ENCODE peak calls at places on chromosomes 12 and 14, in nine cellular contexts. D is right lobe of liver, O is testis, S is A549, E is DND-41, K is HFF-Myc, H is psoas muscle, Z is tibial artery, Q is left lung. X is an unnamed sample.

GRCh38 chr14:78902010-78902623 is 731.9 kb downstream of the NRXN3 start:
- DNase-seq in D (no peak), O (peak), S (no peak), E (peak), K (peak), H (no peak), Z (no peak), Q (no peak), X (no peak)

GRCh38 chr12:76967181-76967885 is 88.5 kb upstream of the CSRP2 start:
- DNase-seq in D (no peak), O (no peak), S (no peak), E (no peak), K (no peak), H (no peak), Z (no peak), Q (no peak), X (no peak)

GRCh38 chr12:131123817-131124216 is 170.1 kb downstream of the ADGRD1 start:
- DNase-seq in D (peak), O (no peak), S (no peak), E (no peak), K (no peak), H (no peak), Z (no peak), Q (no peak), X (no peak)

GRCh38 chr14:36582874-36583241 is 444 bp upstream of the NKX2-8 start:
- DNase-seq in D (no peak), O (no peak), S (no peak), E (no peak), K (no peak), H (no peak), Z (no peak), Q (no peak), X (no peak)

GRCh38 chr12:93015970-93016751 is 87.1 kb upstream of the EEA1 start:
- DNase-seq in D (no peak), O (no peak), S (no peak), E (no peak), K (no peak), H (no peak), Z (no peak), Q (no peak), X (no peak)

GRCh38 chr12:67362526-67362925 is 93.4 kb downstream of the CAND1 start:
- DNase-seq in D (no peak), O (peak), S (no peak), E (no peak), K (no peak), H (no peak), Z (no peak), Q (no peak), X (no peak)

GRCh38 chr12:43347026-43347425 is 205.0 kb downstream of the ADAMTS20 start:
- DNase-seq in D (no peak), O (no peak), S (no peak), E (no peak), K (no peak), H (no peak), Z (no peak), Q (no peak), X (no peak)

GRCh38 chr14:102659797-102660196 is 67.3 kb downstream of the RCOR1 start:
- DNase-seq in D (no peak), O (no peak), S (no peak), E (no peak), K (no peak), H (no peak), Z (no peak), Q (no peak), X (no peak)

GRCh38 chr14:102351023-102351422 is 11.7 kb downstream of the CINP start:
- DNase-seq in D (no peak), O (no peak), S (no peak), E (no peak), K (no peak), H (no peak), Z (no peak), Q (no peak), X (no peak)

GRCh38 chr12:124640096-124640495 is 72.7 kb upstream of the NCOR2 start:
- DNase-seq in D (no peak), O (no peak), S (no peak), E (no peak), K (no peak), H (no peak), Z (no peak), Q (no peak), X (peak)

GRCh38 chr14:101905614-101906013 is 58.8 kb upstream of the DYNC1H1 start:
- DNase-seq in D (no peak), O (no peak), S (no peak), E (no peak), K (no peak), H (no peak), Z (no peak), Q (no peak), X (no peak)

GRCh38 chr12:28331130-28331529 is 140.9 kb downstream of the CCDC91 start:
- DNase-seq in D (no peak), O (no peak), S (no peak), E (no peak), K (no peak), H (no peak), Z (no peak), Q (no peak), X (no peak)

GRCh38 chr12:131827961-131828534 is at the start of gene MMP17:
- DNase-seq in D (peak), O (peak), S (peak), E (no peak), K (no peak), H (peak), Z (no peak), Q (no peak), X (no peak)

GRCh38 chr14:21534576-21534975 is 8.4 kb upstream of the SALL2 start:
- DNase-seq in D (no peak), O (no peak), S (no peak), E (no peak), K (no peak), H (no peak), Z (no peak), Q (no peak), X (no peak)
- H3K4me3 ChIP-seq in D (no peak), O (no peak), S (no peak), E (no peak), K (no peak), H (no peak), Z (no peak), Q (no peak), X (no peak)

GRCh38 chr12:6850796-6851152 is 312 bp downstream of the CDCA3 start:
- DNase-seq in D (peak), O (no peak), S (no peak), E (no peak), K (no peak), H (peak), Z (no peak), Q (no peak), X (no peak)

GRCh38 chr12:6851153-6851920 is at the start of gene CDCA3:
- DNase-seq in D (peak), O (peak), S (peak), E (peak), K (peak), H (peak), Z (peak), Q (peak), X (peak)

GRCh38 chr12:6851921-6852650 is at the start of gene USP5:
- DNase-seq in D (peak), O (peak), S (peak), E (peak), K (peak), H (peak), Z (peak), Q (peak), X (peak)

GRCh38 chr12:6849427-6849826 is 1.7 kb downstream of the CDCA3 start:
- DNase-seq in D (no peak), O (no peak), S (no peak), E (no peak), K (no peak), H (peak), Z (no peak), Q (no peak), X (no peak)

DNA sequence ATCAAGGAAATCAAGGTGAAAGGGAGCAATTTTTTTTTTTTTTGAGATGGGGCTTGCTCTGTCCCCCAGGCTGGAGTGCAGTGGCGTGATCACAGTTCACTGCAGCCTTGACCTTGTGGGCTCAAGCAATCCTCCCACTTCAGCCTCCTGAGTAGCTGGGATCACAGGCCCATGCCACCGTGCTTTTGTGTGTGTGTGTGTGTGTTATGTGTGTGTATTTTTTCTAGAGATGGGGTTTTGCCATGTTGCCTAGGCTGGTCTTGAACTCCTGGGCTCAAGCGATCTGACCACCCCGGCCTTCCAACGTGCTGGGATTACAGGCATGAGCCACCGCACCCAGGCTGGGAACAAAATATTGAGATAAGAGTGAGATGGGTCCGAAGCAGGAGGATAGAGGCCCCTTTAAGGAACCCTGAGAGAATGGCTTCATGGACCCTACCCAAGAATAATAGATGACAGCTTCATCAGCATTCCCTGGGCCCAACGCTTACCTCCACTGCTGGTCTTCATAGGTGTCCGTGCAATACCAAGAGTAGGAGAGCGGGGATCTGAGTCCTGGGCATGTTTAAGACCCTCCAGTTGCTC is 1.0 kb downstream of the CDCA3 start:
- DNase-seq in D (no peak), O (no peak), S (no peak), E (no peak), K (no peak), H (peak), Z (no peak), Q (no peak), X (no peak)
- H3K4me3 ChIP-seq in D (no peak), O (no peak), S (peak), E (peak), K (peak), H (no peak), Z (no peak), Q (peak), X (no peak)

DNA sequence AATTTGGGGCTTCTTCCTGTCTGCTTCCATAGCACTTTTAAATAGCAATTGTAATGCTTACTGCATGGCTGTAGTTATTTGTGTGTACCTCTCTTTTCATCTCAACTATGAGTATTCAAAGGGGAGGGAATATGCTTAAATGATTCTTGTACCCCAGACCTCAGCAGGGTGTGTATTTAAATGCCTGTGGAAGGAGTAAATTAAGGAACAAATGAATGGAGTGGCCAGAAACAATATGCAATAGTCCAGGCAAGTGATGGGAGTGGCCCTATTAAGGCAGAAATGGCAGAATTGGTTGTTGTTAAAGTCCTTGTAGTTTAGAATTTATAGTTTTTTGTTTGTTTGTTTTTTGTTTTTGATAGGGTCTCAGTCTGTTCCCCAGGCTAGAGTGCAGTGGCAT is 1.5 kb downstream of the RAD51B start:
- DNase-seq in D (no peak), O (no peak), S (no peak), E (no peak), K (no peak), H (no peak), Z (no peak), Q (no peak), X (no peak)
- H3K4me3 ChIP-seq in D (no peak), O (no peak), S (no peak), E (peak), K (no peak), H (no peak), Z (no peak), Q (no peak), X (no peak)

DNA sequence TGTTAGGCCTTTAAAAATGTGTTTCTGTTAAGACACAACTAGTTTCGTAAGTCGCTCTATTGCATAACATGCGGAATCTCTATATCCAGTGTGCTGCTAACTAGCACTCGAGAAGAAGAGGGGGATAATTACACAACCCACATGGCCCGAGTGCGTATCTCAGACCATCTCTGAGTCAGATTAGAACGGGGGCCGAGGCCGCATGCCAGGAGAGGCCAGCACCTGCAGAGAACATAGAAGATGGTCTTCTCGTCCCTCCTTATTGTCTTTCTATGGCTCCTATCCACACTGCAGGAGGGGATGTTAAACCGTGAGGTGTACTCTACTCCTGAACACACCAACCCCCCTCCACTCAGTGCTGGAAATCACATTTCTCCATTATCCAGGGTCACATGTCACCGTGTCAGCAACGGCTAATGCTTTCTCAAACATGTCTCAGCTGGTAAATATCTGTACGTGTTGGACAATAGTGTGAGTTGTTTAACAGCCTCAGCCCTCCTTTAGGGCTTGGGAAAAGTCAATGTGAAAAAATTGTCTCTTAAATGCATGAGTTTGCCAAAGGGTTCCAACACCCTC is 56.3 kb downstream of the CCDC88C start:
- DNase-seq in D (no peak), O (no peak), S (no peak), E (no peak), K (no peak), H (no peak), Z (no peak), Q (peak), X (no peak)
- H3K4me3 ChIP-seq in D (no peak), O (no peak), S (no peak), E (no peak), K (no peak), H (no peak), Z (no peak), Q (no peak), X (no peak)

DNA sequence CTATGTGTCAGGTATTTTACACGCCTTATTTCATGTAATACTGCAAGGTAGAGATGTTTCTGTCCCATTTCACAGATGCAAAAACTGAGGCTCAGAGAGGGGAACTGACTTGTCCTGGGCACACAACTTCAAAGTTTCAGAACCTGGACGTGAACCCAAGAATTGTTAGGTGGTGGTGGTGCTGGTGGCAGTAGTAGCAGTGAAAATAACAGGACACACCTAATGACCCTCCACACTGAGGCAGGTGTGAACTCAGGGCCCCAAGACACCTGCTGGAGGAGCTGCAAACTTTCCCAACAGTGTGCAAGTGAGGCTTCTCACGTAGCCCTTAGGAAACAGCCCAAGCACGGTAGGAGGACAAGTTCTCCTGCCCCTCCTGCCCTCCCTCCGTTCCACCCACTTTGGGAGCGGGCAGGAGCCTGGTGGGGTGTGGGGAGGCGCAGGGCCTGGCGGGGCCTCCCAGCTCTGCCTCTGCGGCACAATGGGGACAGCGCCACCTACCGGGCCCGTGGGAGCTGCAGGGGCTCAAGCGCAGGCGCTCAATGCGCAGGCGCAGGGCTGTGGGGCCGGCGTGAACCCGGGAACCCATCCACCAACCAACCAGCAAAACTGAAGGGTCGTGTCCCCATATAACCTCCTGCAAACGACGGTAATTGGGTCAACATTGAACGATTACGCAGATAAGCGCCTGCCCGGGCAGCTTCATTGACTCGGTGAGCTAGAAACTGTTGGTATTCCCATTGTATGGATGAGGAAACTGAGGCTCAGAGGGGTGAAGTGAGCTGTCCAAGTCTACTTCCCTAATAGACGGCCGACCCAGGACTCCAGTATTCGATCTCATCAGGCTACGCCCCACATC is 12.0 kb upstream of the TRPV4 start:
- DNase-seq in D (peak), O (peak), S (peak), E (peak), K (no peak), H (peak), Z (peak), Q (peak), X (peak)
- H3K4me3 ChIP-seq in D (no peak), O (peak), S (peak), E (peak), K (no peak), H (peak), Z (peak), Q (peak), X (peak)

DNA sequence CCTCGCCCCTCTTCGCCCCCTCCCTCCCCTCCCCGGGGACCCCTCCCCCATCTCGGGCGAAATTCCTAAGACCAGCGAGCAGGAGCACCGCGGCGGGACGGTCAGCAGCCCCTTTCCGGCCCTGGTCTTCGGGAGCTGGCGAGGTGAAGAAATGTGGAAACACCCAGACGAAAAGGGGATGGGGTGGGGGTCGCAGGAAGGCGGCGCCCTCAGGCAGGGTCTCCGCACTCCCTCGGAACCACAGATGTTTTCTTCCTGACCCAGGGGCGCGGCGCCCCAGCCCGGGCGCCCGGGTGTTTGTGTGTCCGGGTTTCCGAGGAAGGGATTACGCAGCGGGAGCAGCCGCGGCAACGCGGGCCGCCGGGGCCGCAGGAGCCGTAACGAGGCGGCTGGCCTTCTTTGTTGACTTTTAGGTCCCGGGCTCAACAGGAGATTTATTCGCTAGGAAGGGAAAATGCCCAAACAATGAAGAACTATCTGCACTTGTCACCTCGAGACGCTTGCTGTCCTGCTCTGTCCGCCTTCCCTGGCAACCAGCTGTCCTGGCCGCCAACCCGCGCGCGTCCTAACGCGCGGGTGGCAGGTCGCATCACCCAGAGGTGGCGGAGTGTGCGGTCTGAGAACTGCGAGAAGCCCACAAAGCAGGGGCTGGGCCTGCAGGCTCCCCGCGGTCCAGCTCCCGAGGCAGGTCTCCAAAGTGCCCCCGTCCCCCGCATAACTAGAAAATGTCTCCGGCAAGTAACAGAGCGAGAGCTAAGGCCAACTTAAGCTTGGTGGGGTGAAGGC is 7.0 kb downstream of the FOXA1 start:
- DNase-seq in D (no peak), O (no peak), S (no peak), E (no peak), K (no peak), H (no peak), Z (no peak), Q (no peak), X (no peak)
- H3K4me3 ChIP-seq in D (peak), O (peak), S (peak), E (no peak), K (no peak), H (peak), Z (no peak), Q (peak), X (no peak)

GRCh38 chr12:53184828-53185227 is 4.1 kb upstream of the CSAD start:
- DNase-seq in D (peak), O (no peak), S (no peak), E (no peak), K (no peak), H (no peak), Z (no peak), Q (no peak), X (no peak)

GRCh38 chr12:53180270-53180930 is at the start of the genes CSAD and ZNF740:
- DNase-seq in D (peak), O (peak), S (peak), E (peak), K (peak), H (peak), Z (peak), Q (peak), X (peak)

GRCh38 chr12:53180931-53181645 is 363 bp upstream of the CSAD start:
- DNase-seq in D (peak), O (peak), S (peak), E (peak), K (no peak), H (peak), Z (peak), Q (peak), X (no peak)

GRCh38 chr12:53181935-53182334 is 1.2 kb upstream of the CSAD start:
- DNase-seq in D (peak), O (no peak), S (no peak), E (no peak), K (no peak), H (no peak), Z (no peak), Q (no peak), X (no peak)

DNA sequence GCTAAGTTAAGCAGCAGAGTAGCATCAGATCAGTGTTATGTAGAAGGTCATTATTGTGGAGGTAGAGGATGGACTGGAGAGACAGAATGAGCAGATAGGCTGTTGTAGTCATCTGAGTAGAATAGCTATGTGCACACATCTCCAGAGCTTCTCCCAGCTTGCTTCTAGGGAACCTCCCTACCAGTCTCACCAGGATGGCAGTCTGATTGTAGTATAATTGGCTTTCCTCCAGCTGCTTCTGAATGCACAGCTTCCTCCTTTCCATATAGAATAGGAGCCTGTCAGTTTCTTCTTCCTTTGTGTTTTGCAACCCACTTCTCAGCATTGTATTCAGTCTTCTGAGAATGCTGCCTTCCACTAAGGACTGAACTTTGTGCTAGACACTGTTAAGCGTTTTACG is 2.1 kb upstream of the CSAD start:
- DNase-seq in D (peak), O (no peak), S (no peak), E (no peak), K (no peak), H (no peak), Z (no peak), Q (no peak), X (peak)
- H3K4me3 ChIP-seq in D (no peak), O (no peak), S (no peak), E (peak), K (peak), H (peak), Z (peak), Q (no peak), X (peak)

GRCh38 chr12:52336641-52337040 is 15.4 kb upstream of the KRT83 start:
- DNase-seq in D (no peak), O (no peak), S (no peak), E (no peak), K (no peak), H (no peak), Z (no peak), Q (no peak), X (no peak)

GRCh38 chr12:52333321-52333720 is 12.1 kb upstream of the KRT83 start:
- DNase-seq in D (no peak), O (no peak), S (no peak), E (no peak), K (no peak), H (no peak), Z (no peak), Q (no peak), X (no peak)

GRCh38 chr12:52334185-52334584 is 13.0 kb upstream of the KRT83 start:
- DNase-seq in D (no peak), O (no peak), S (no peak), E (no peak), K (no peak), H (no peak), Z (no peak), Q (no peak), X (no peak)

GRCh38 chr12:52337054-52337453 is 15.9 kb upstream of the KRT83 start:
- DNase-seq in D (no peak), O (no peak), S (no peak), E (no peak), K (no peak), H (no peak), Z (no peak), Q (no peak), X (no peak)

GRCh38 chr12:52335598-52336262 is 14.5 kb upstream of the KRT83 start:
- DNase-seq in D (peak), O (no peak), S (no peak), E (no peak), K (no peak), H (no peak), Z (no peak), Q (no peak), X (no peak)
- H3K4me3 ChIP-seq in D (no peak), O (no peak), S (no peak), E (no peak), K (no peak), H (no peak), Z (no peak), Q (no peak), X (no peak)

X was measured in ascending aorta.